ENCODE peak calls at places on chromosomes 5 and 9, in ten cellular contexts. One of them, this sample, is unnamed. For H3K4me1, the result is how much of the 10 kb centered on the place peaks cover.

GRCh38 chr9:1878817-1879216 is 136.3 kb upstream of the SMARCA2 start:
- DNase-seq in esophagus squamous epithelium: no peak
- DNase-seq in transverse colon: no peak
- DNase-seq in Peyer's patch: no peak
- DNase-seq in tibial nerve: no peak
- DNase-seq in spleen: no peak
- DNase-seq in heart left ventricle: no peak
- DNase-seq in A549: no peak
- DNase-seq in ovary: no peak
- DNase-seq in sigmoid colon: no peak
- DNase-seq in this sample: no peak

GRCh38 chr9:130118841-130119520 is 53.2 kb upstream of the NCS1 start:
- DNase-seq in esophagus squamous epithelium: no peak
- DNase-seq in transverse colon: no peak
- DNase-seq in Peyer's patch: no peak
- DNase-seq in tibial nerve: no peak
- DNase-seq in spleen: no peak
- DNase-seq in heart left ventricle: no peak
- DNase-seq in A549: no peak
- DNase-seq in ovary: no peak
- DNase-seq in sigmoid colon: no peak
- DNase-seq in this sample: no peak

GRCh38 chr5:24742334-24742733 is 97.6 kb upstream of the CDH10 start:
- DNase-seq in esophagus squamous epithelium: no peak
- DNase-seq in transverse colon: no peak
- DNase-seq in Peyer's patch: no peak
- DNase-seq in tibial nerve: no peak
- DNase-seq in spleen: no peak
- DNase-seq in heart left ventricle: no peak
- DNase-seq in A549: no peak
- DNase-seq in ovary: no peak
- DNase-seq in sigmoid colon: no peak
- DNase-seq in this sample: no peak

GRCh38 chr5:178296066-178296465 is 63.5 kb upstream of the PHYKPL start:
- DNase-seq in esophagus squamous epithelium: no peak
- DNase-seq in transverse colon: no peak
- DNase-seq in Peyer's patch: no peak
- DNase-seq in tibial nerve: no peak
- DNase-seq in spleen: peak
- DNase-seq in heart left ventricle: peak
- DNase-seq in A549: no peak
- DNase-seq in ovary: no peak
- DNase-seq in sigmoid colon: peak
- DNase-seq in this sample: no peak

GRCh38 chr9:18543406-18543965 is 69.5 kb downstream of the ADAMTSL1 start:
- DNase-seq in esophagus squamous epithelium: no peak
- DNase-seq in transverse colon: no peak
- DNase-seq in Peyer's patch: no peak
- DNase-seq in tibial nerve: no peak
- DNase-seq in spleen: no peak
- DNase-seq in heart left ventricle: no peak
- DNase-seq in A549: no peak
- DNase-seq in ovary: no peak
- DNase-seq in sigmoid colon: no peak
- DNase-seq in this sample: no peak

GRCh38 chr9:69122391-69123141 is 51.5 kb upstream of the TJP2 start:
- DNase-seq in esophagus squamous epithelium: no peak
- DNase-seq in transverse colon: peak
- DNase-seq in Peyer's patch: no peak
- DNase-seq in tibial nerve: no peak
- DNase-seq in spleen: no peak
- DNase-seq in heart left ventricle: no peak
- DNase-seq in A549: no peak
- DNase-seq in ovary: no peak
- DNase-seq in sigmoid colon: no peak
- DNase-seq in this sample: no peak

GRCh38 chr5:147690595-147690994 is 91.9 kb downstream of the JAKMIP2 start:
- DNase-seq in esophagus squamous epithelium: no peak
- DNase-seq in transverse colon: no peak
- DNase-seq in Peyer's patch: no peak
- DNase-seq in tibial nerve: no peak
- DNase-seq in spleen: no peak
- DNase-seq in heart left ventricle: no peak
- DNase-seq in A549: peak
- DNase-seq in ovary: no peak
- DNase-seq in sigmoid colon: no peak
- DNase-seq in this sample: no peak

GRCh38 chr5:115758356-115758755 is 58.1 kb downstream of the CDO1 start:
- DNase-seq in esophagus squamous epithelium: no peak
- DNase-seq in transverse colon: no peak
- DNase-seq in Peyer's patch: no peak
- DNase-seq in tibial nerve: no peak
- DNase-seq in spleen: no peak
- DNase-seq in heart left ventricle: no peak
- DNase-seq in A549: no peak
- DNase-seq in ovary: no peak
- DNase-seq in sigmoid colon: no peak
- DNase-seq in this sample: no peak

GRCh38 chr9:113609562-113610318 is 146.2 kb downstream of the RGS3 start:
- DNase-seq in esophagus squamous epithelium: no peak
- DNase-seq in transverse colon: peak
- DNase-seq in Peyer's patch: peak
- DNase-seq in tibial nerve: peak
- DNase-seq in spleen: peak
- DNase-seq in heart left ventricle: peak
- DNase-seq in A549: no peak
- DNase-seq in ovary: peak
- DNase-seq in sigmoid colon: peak
- DNase-seq in this sample: peak

GRCh38 chr5:96149546-96149945 is 187.9 kb upstream of the ELL2 start:
- DNase-seq in esophagus squamous epithelium: no peak
- DNase-seq in transverse colon: no peak
- DNase-seq in Peyer's patch: no peak
- DNase-seq in tibial nerve: no peak
- DNase-seq in spleen: no peak
- DNase-seq in heart left ventricle: no peak
- DNase-seq in A549: peak
- DNase-seq in ovary: no peak
- DNase-seq in sigmoid colon: no peak
- DNase-seq in this sample: no peak

GRCh38 chr5:153960269-153961215 is 78.2 kb downstream of the FAM114A2 start:
- DNase-seq in esophagus squamous epithelium: no peak
- DNase-seq in transverse colon: no peak
- DNase-seq in Peyer's patch: no peak
- DNase-seq in tibial nerve: no peak
- DNase-seq in spleen: no peak
- DNase-seq in heart left ventricle: no peak
- DNase-seq in A549: no peak
- DNase-seq in ovary: no peak
- DNase-seq in sigmoid colon: no peak
- DNase-seq in this sample: no peak

GRCh38 chr5:75567710-75568109 is 43.5 kb upstream of the ANKDD1B start:
- DNase-seq in esophagus squamous epithelium: no peak
- DNase-seq in transverse colon: no peak
- DNase-seq in Peyer's patch: no peak
- DNase-seq in tibial nerve: no peak
- DNase-seq in spleen: no peak
- DNase-seq in heart left ventricle: no peak
- DNase-seq in A549: peak
- DNase-seq in ovary: no peak
- DNase-seq in sigmoid colon: no peak
- DNase-seq in this sample: no peak

GRCh38 chr5:154478752-154479159 is 729 bp upstream of the HAND1 start:
- DNase-seq in esophagus squamous epithelium: no peak
- DNase-seq in transverse colon: no peak
- DNase-seq in Peyer's patch: no peak
- DNase-seq in tibial nerve: no peak
- DNase-seq in spleen: no peak
- DNase-seq in heart left ventricle: no peak
- DNase-seq in A549: no peak
- DNase-seq in ovary: no peak
- DNase-seq in sigmoid colon: peak
- DNase-seq in this sample: no peak

GRCh38 chr5:143234162-143234842 is 169.2 kb downstream of the NR3C1 start:
- DNase-seq in esophagus squamous epithelium: no peak
- DNase-seq in transverse colon: no peak
- DNase-seq in Peyer's patch: no peak
- DNase-seq in tibial nerve: no peak
- DNase-seq in spleen: no peak
- DNase-seq in heart left ventricle: no peak
- DNase-seq in A549: no peak
- DNase-seq in ovary: no peak
- DNase-seq in sigmoid colon: peak
- DNase-seq in this sample: no peak
- TF ChIP-seq POLR2A in esophagus squamous epithelium: no peak
- TF ChIP-seq POLR2A in transverse colon: no peak
- TF ChIP-seq POLR2A in Peyer's patch: no peak
- TF ChIP-seq POLR2A in tibial nerve: no peak
- TF ChIP-seq POLR2A in spleen: no peak
- TF ChIP-seq POLR2A in heart left ventricle: no peak
- TF ChIP-seq POLR2A in A549: no peak
- TF ChIP-seq POLR2A in ovary: no peak
- TF ChIP-seq POLR2A in sigmoid colon: no peak
- TF ChIP-seq POLR2A in this sample: no peak

GRCh38 chr5:80982093-80982492 is 21.9 kb downstream of the RASGRF2 start:
- DNase-seq in esophagus squamous epithelium: no peak
- DNase-seq in transverse colon: no peak
- DNase-seq in Peyer's patch: no peak
- DNase-seq in tibial nerve: no peak
- DNase-seq in spleen: no peak
- DNase-seq in heart left ventricle: no peak
- DNase-seq in A549: no peak
- DNase-seq in ovary: no peak
- DNase-seq in sigmoid colon: no peak
- DNase-seq in this sample: no peak
- H3K4me1 ChIP-seq in esophagus squamous epithelium: under half
- H3K4me1 ChIP-seq in transverse colon: under half
- H3K4me1 ChIP-seq in Peyer's patch: under half
- H3K4me1 ChIP-seq in tibial nerve: under half
- H3K4me1 ChIP-seq in spleen: under half
- H3K4me1 ChIP-seq in heart left ventricle: under half
- H3K4me1 ChIP-seq in A549: under half
- H3K4me1 ChIP-seq in ovary: under half
- H3K4me1 ChIP-seq in sigmoid colon: under half
- H3K4me1 ChIP-seq in this sample: under half

GRCh38 chr5:56761486-56761885 is 53.9 kb upstream of the MAP3K1 start:
- DNase-seq in esophagus squamous epithelium: no peak
- DNase-seq in transverse colon: no peak
- DNase-seq in Peyer's patch: no peak
- DNase-seq in tibial nerve: no peak
- DNase-seq in spleen: no peak
- DNase-seq in heart left ventricle: no peak
- DNase-seq in A549: no peak
- DNase-seq in ovary: no peak
- DNase-seq in sigmoid colon: no peak
- DNase-seq in this sample: no peak

GRCh38 chr5:56760723-56761122 is 54.6 kb upstream of the MAP3K1 start:
- DNase-seq in esophagus squamous epithelium: no peak
- DNase-seq in transverse colon: no peak
- DNase-seq in Peyer's patch: no peak
- DNase-seq in tibial nerve: no peak
- DNase-seq in spleen: no peak
- DNase-seq in heart left ventricle: peak
- DNase-seq in A549: no peak
- DNase-seq in ovary: no peak
- DNase-seq in sigmoid colon: no peak
- DNase-seq in this sample: no peak

GRCh38 chr5:56759521-56759920 is 55.8 kb upstream of the MAP3K1 start:
- DNase-seq in esophagus squamous epithelium: no peak
- DNase-seq in transverse colon: no peak
- DNase-seq in Peyer's patch: no peak
- DNase-seq in tibial nerve: no peak
- DNase-seq in spleen: peak
- DNase-seq in heart left ventricle: peak
- DNase-seq in A549: no peak
- DNase-seq in ovary: peak
- DNase-seq in sigmoid colon: no peak
- DNase-seq in this sample: peak

GRCh38 chr5:56763711-56764466 is 51.5 kb upstream of the MAP3K1 start:
- DNase-seq in esophagus squamous epithelium: no peak
- DNase-seq in transverse colon: peak
- DNase-seq in Peyer's patch: peak
- DNase-seq in tibial nerve: no peak
- DNase-seq in spleen: peak
- DNase-seq in heart left ventricle: no peak
- DNase-seq in A549: no peak
- DNase-seq in ovary: no peak
- DNase-seq in sigmoid colon: no peak
- DNase-seq in this sample: peak

GRCh38 chr5:56763182-56763581 is 52.2 kb upstream of the MAP3K1 start:
- DNase-seq in esophagus squamous epithelium: no peak
- DNase-seq in transverse colon: no peak
- DNase-seq in Peyer's patch: no peak
- DNase-seq in tibial nerve: no peak
- DNase-seq in spleen: no peak
- DNase-seq in heart left ventricle: no peak
- DNase-seq in A549: no peak
- DNase-seq in ovary: no peak
- DNase-seq in sigmoid colon: no peak
- DNase-seq in this sample: no peak
- TF ChIP-seq POLR2A in esophagus squamous epithelium: no peak
- TF ChIP-seq POLR2A in transverse colon: no peak
- TF ChIP-seq POLR2A in Peyer's patch: no peak
- TF ChIP-seq POLR2A in tibial nerve: no peak
- TF ChIP-seq POLR2A in spleen: no peak
- TF ChIP-seq POLR2A in heart left ventricle: no peak
- TF ChIP-seq POLR2A in A549: no peak
- TF ChIP-seq POLR2A in ovary: no peak
- TF ChIP-seq POLR2A in sigmoid colon: no peak
- TF ChIP-seq POLR2A in this sample: no peak

GRCh38 chr5:138370537-138370936 is 18.1 kb downstream of the KDM3B start:
- DNase-seq in esophagus squamous epithelium: no peak
- DNase-seq in transverse colon: no peak
- DNase-seq in Peyer's patch: no peak
- DNase-seq in tibial nerve: no peak
- DNase-seq in spleen: no peak
- DNase-seq in heart left ventricle: no peak
- DNase-seq in A549: no peak
- DNase-seq in ovary: no peak
- DNase-seq in sigmoid colon: no peak
- DNase-seq in this sample: no peak

GRCh38 chr5:138371454-138371853 is 19.0 kb downstream of the KDM3B start:
- DNase-seq in esophagus squamous epithelium: no peak
- DNase-seq in transverse colon: no peak
- DNase-seq in Peyer's patch: no peak
- DNase-seq in tibial nerve: no peak
- DNase-seq in spleen: no peak
- DNase-seq in heart left ventricle: no peak
- DNase-seq in A549: no peak
- DNase-seq in ovary: no peak
- DNase-seq in sigmoid colon: no peak
- DNase-seq in this sample: no peak

GRCh38 chr5:138372225-138372624 is 19.7 kb downstream of the KDM3B start:
- DNase-seq in esophagus squamous epithelium: no peak
- DNase-seq in transverse colon: no peak
- DNase-seq in Peyer's patch: no peak
- DNase-seq in tibial nerve: no peak
- DNase-seq in spleen: no peak
- DNase-seq in heart left ventricle: no peak
- DNase-seq in A549: no peak
- DNase-seq in ovary: no peak
- DNase-seq in sigmoid colon: no peak
- DNase-seq in this sample: no peak

GRCh38 chr5:138369249-138369648 is 16.8 kb downstream of the KDM3B start:
- DNase-seq in esophagus squamous epithelium: no peak
- DNase-seq in transverse colon: no peak
- DNase-seq in Peyer's patch: no peak
- DNase-seq in tibial nerve: no peak
- DNase-seq in spleen: no peak
- DNase-seq in heart left ventricle: no peak
- DNase-seq in A549: no peak
- DNase-seq in ovary: no peak
- DNase-seq in sigmoid colon: no peak
- DNase-seq in this sample: no peak

GRCh38 chr5:138369706-138370105 is 17.2 kb downstream of the KDM3B start:
- DNase-seq in esophagus squamous epithelium: no peak
- DNase-seq in transverse colon: no peak
- DNase-seq in Peyer's patch: no peak
- DNase-seq in tibial nerve: no peak
- DNase-seq in spleen: no peak
- DNase-seq in heart left ventricle: no peak
- DNase-seq in A549: no peak
- DNase-seq in ovary: no peak
- DNase-seq in sigmoid colon: no peak
- DNase-seq in this sample: no peak
- H3K4me1 ChIP-seq in esophagus squamous epithelium: under half
- H3K4me1 ChIP-seq in transverse colon: under half
- H3K4me1 ChIP-seq in Peyer's patch: under half
- H3K4me1 ChIP-seq in tibial nerve: under half
- H3K4me1 ChIP-seq in spleen: under half
- H3K4me1 ChIP-seq in heart left ventricle: half or more
- H3K4me1 ChIP-seq in A549: under half
- H3K4me1 ChIP-seq in ovary: under half
- H3K4me1 ChIP-seq in sigmoid colon: half or more
- H3K4me1 ChIP-seq in this sample: under half